ENCODE peak calls at places on chromosomes 13 and 19, in four cellular contexts. N, C, S and P are unnamed samples.

GRCh38 chr13:37403776-37404497 is 194.6 kb downstream of the POSTN start:
- DNase-seq in N (no peak), C (peak), S (no peak), P (no peak)

GRCh38 chr19:33005440-33005839 is 33.4 kb downstream of the FAAP24 start:
- DNase-seq in N (no peak), C (no peak), S (no peak), P (no peak)

GRCh38 chr13:40488869-40489391 is 177.5 kb downstream of the FOXO1 start:
- DNase-seq in N (no peak), C (no peak), S (no peak), P (no peak)

GRCh38 chr13:111510502-111511218 is 190.2 kb downstream of the TEX29 start:
- DNase-seq in N (no peak), C (no peak), S (no peak), P (no peak)

GRCh38 chr19:34041922-34042521 is 130.3 kb upstream of the LSM14A start:
- DNase-seq in N (no peak), C (no peak), S (peak), P (no peak)

GRCh38 chr19:58572818-58573657 is at the start of gene MZF1:
- DNase-seq in N (peak), C (peak), S (peak), P (peak)

GRCh38 chr19:17340302-17340870 is 3.0 kb downstream of the GTPBP3 start:
- DNase-seq in N (no peak), C (no peak), S (no peak), P (no peak)

GRCh38 chr13:111947026-111947810 is 119.7 kb upstream of the SOX1 start:
- DNase-seq in N (no peak), C (no peak), S (no peak), P (no peak)

GRCh38 chr19:48509467-48510194 is 2.0 kb downstream of the LMTK3 start:
- DNase-seq in N (no peak), C (no peak), S (no peak), P (no peak)

GRCh38 chr19:45404557-45405434 is at the start of gene PPP1R13L:
- DNase-seq in N (peak), C (no peak), S (peak), P (no peak)

GRCh38 chr13:110676511-110677204 is 29.3 kb downstream of the CARS2 start:
- DNase-seq in N (no peak), C (no peak), S (no peak), P (no peak)

GRCh38 chr13:112066624-112067004 is 335 bp upstream of the SOX1 start:
- DNase-seq in N (no peak), C (no peak), S (peak), P (no peak)

GRCh38 chr13:40095695-40096356 is 440.4 kb downstream of the COG6 start:
- DNase-seq in N (no peak), C (no peak), S (no peak), P (no peak)

GRCh38 chr13:94346261-94347019 is 133.0 kb downstream of the DCT start:
- DNase-seq in N (no peak), C (no peak), S (no peak), P (no peak)

GRCh38 chr19:40601061-40601973 is at the start of gene LTBP4:
- DNase-seq in N (no peak), C (no peak), S (peak), P (no peak)

GRCh38 chr19:32720216-32720935 is 809 bp downstream of the TDRD12 start:
- DNase-seq in N (no peak), C (no peak), S (no peak), P (no peak)

GRCh38 chr19:11168568-11168967 is 13.0 kb upstream of the SPC24 start:
- DNase-seq in N (no peak), C (peak), S (no peak), P (no peak)

GRCh38 chr13:33978653-33979052 is 160.7 kb downstream of the RFC3 start:
- DNase-seq in N (no peak), C (no peak), S (no peak), P (no peak)

GRCh38 chr13:66210677-66211076 is 1019.5 kb downstream of the PCDH9 start:
- DNase-seq in N (no peak), C (peak), S (no peak), P (no peak)

GRCh38 chr19:3710265-3710812 is 2.2 kb downstream of the TJP3 start:
- DNase-seq in N (peak), C (no peak), S (peak), P (no peak)

GRCh38 chr19:1567116-1567847 is 843 bp downstream of the MEX3D start:
- DNase-seq in N (peak), C (no peak), S (peak), P (no peak)

GRCh38 chr19:39970424-39970673 is 616 bp upstream of the PSMC4 start:
- DNase-seq in N (no peak), C (no peak), S (no peak), P (no peak)

GRCh38 chr19:55598034-55598433 is 1.3 kb downstream of the FIZ1 start:
- DNase-seq in N (no peak), C (no peak), S (no peak), P (no peak)

GRCh38 chr13:39784347-39784746 is 128.9 kb downstream of the COG6 start:
- DNase-seq in N (no peak), C (no peak), S (no peak), P (no peak)

GRCh38 chr13:42393573-42394360 is 121.8 kb downstream of the AKAP11 start:
- DNase-seq in N (no peak), C (no peak), S (no peak), P (no peak)

GRCh38 chr19:52188822-52189744 is 769 bp upstream of the PPP2R1A start:
- DNase-seq in N (peak), C (no peak), S (peak), P (peak)

GRCh38 chr19:49361438-49362047 is 673 bp downstream of the TEAD2 start:
- DNase-seq in N (peak), C (peak), S (peak), P (peak)

GRCh38 chr19:38683393-38684077 is 36.1 kb downstream of the ACTN4 start:
- DNase-seq in N (peak), C (no peak), S (no peak), P (no peak)

GRCh38 chr13:79990048-79990447 is 350.9 kb downstream of the SPRY2 start:
- DNase-seq in N (no peak), C (no peak), S (no peak), P (no peak)

GRCh38 chr13:20400774-20401173 is 124.9 kb downstream of the CRYL1 start:
- DNase-seq in N (no peak), C (no peak), S (no peak), P (no peak)

GRCh38 chr19:1001538-1002166 is 1.4 kb downstream of the GRIN3B start:
- DNase-seq in N (no peak), C (no peak), S (no peak), P (no peak)

GRCh38 chr19:12745166-12745897 is 6.3 kb upstream of the BEST2 start:
- DNase-seq in N (no peak), C (no peak), S (no peak), P (no peak)

GRCh38 chr13:114151031-114151430 is 18.6 kb upstream of the RASA3 start:
- DNase-seq in N (no peak), C (no peak), S (no peak), P (no peak)

GRCh38 chr13:44884076-44884729 is 105.1 kb downstream of the NUFIP1 start:
- DNase-seq in N (no peak), C (peak), S (no peak), P (no peak)

GRCh38 chr13:113023217-113023597 is 54.2 kb downstream of the MCF2L start:
- DNase-seq in N (no peak), C (no peak), S (peak), P (no peak)

GRCh38 chr19:39916236-39916635 is 18.2 kb downstream of the FCGBP start:
- DNase-seq in N (no peak), C (no peak), S (no peak), P (peak)

GRCh38 chr19:10230155-10230903 is 802 bp downstream of the S1PR2 start:
- DNase-seq in N (peak), C (no peak), S (peak), P (peak)

GRCh38 chr13:44974056-44974798 is 15.0 kb downstream of the NUFIP1 start:
- DNase-seq in N (no peak), C (no peak), S (no peak), P (no peak)

GRCh38 chr19:37332839-37333238 is 38.1 kb upstream of the ZNF527 start:
- DNase-seq in N (no peak), C (no peak), S (no peak), P (no peak)

GRCh38 chr13:25725104-25725503 is 326.7 kb downstream of the SHISA2 start:
- DNase-seq in N (no peak), C (no peak), S (no peak), P (no peak)
- TF ChIP-seq CTCF in N (no peak), C (no peak), S (no peak), P (no peak)

GRCh38 chr19:46489445-46490272 is 6.0 kb downstream of the PNMA8B start:
- DNase-seq in N (no peak), C (no peak), S (peak), P (no peak)
- TF ChIP-seq CTCF in N (no peak), C (peak), S (peak), P (peak)

GRCh38 chr13:100520936-100521765 is 67.4 kb downstream of the GGACT start:
- DNase-seq in N (no peak), C (no peak), S (no peak), P (no peak)
- TF ChIP-seq CTCF in N (no peak), C (no peak), S (no peak), P (peak)

DNA sequence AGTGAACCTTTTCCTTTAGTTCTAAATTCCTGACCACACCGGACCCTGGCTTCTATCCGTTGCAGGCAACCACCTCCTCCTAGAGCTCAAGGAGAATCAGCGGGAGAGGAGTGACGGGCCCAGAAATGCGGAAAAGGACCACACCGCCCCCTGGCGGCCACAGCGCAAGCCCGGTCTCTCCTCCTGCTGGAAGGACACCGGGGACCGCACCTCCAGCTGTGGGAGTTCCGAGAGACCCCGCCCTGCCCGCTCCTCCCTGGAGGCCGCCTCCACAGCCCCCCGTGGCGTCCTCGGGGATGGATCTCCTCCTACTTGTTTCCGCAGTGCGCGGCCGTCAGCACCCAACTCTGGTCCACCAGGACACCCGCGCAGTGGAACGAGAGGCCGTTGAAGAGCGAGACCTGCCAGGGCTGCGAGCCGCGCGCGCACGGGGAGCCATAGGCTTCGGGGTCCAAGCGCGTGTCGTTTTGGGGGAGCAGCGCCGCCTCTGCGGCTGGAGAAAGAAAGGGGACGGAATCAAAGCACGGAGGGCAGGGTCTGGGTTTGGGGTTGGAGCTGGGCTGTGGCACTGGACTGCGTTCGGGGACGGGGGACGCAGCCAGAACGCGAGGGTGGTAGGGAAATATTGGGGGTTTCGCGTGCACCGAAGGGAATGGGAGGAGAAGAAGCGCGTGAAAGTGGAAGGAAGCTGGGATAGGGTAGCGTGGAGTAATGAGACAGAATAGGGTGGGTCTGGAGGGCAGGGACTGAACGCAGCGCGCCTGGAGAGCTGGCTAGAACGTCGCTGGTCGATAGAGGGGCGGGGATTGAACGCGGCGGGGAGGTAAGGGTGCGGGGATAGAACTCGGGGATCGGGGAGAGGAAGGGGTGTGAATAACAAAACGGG is 2.5 kb downstream of the KLK10 start:
- DNase-seq in N (peak), C (no peak), S (no peak), P (peak)
- TF ChIP-seq CTCF in N (peak), C (peak), S (peak), P (peak)

GRCh38 chr13:31056650-31057275 is 104.9 kb downstream of the HSPH1 start:
- DNase-seq in N (no peak), C (no peak), S (no peak), P (no peak)
- TF ChIP-seq CTCF in N (no peak), C (peak), S (no peak), P (no peak)

DNA sequence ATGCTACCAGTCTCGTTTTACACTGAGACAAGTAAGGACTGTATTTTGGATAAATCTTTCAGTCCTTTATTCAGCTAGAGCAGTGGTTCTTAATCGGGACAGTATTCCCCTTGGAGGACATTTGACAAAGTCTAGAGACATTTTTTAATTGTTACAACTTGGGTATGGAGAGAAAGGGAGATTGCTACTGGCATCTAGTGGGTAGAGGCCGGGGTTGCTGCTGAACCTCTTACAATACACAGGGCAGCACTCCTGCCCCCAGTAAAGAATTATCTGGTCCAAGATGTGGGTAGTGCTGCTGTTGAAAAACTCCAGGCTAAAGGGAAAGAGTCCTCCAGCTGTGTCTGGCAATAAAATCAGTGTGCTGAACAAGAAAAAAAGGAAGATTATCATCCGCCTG is 334.8 kb downstream of the SLC7A1 start:
- DNase-seq in N (no peak), C (no peak), S (no peak), P (no peak)
- TF ChIP-seq CTCF in N (no peak), C (no peak), S (peak), P (peak)

GRCh38 chr19:5154129-5154798 is 185.4 kb downstream of the KDM4B start:
- DNase-seq in N (no peak), C (no peak), S (no peak), P (peak)
- TF ChIP-seq CTCF in N (no peak), C (peak), S (peak), P (peak)

GRCh38 chr19:30214651-30215051 is 157.5 kb upstream of the ZNF536 start:
- DNase-seq in N (no peak), C (no peak), S (no peak), P (peak)

GRCh38 chr19:30217461-30217860 is 154.7 kb upstream of the ZNF536 start:
- DNase-seq in N (no peak), C (no peak), S (no peak), P (no peak)

GRCh38 chr19:30216453-30216852 is 155.7 kb upstream of the ZNF536 start:
- DNase-seq in N (no peak), C (no peak), S (no peak), P (no peak)

GRCh38 chr19:30212574-30212973 is 159.6 kb upstream of the ZNF536 start:
- DNase-seq in N (no peak), C (no peak), S (no peak), P (peak)

GRCh38 chr19:30215248-30215647 is 156.9 kb upstream of the ZNF536 start:
- DNase-seq in N (no peak), C (no peak), S (no peak), P (no peak)
- TF ChIP-seq CTCF in N (no peak), C (no peak), S (no peak), P (no peak)